ENCODE peak calls at places on chromosome 4, in nine cellular contexts. Q is astrocyte of the cerebellum, X is T-helper 2 cell, A is NAMALWA, R is HCEC 1CT, L is amniotic epithelial cell, I is NCI-H345, C is AG08395, U is AG08396. K is an unnamed sample.

GRCh38 chr4:89534356-89534755 is 226.8 kb upstream of the GPRIN3 start:
- DNase-seq in Q (no peak), X (no peak), A (no peak), R (no peak), L (no peak), I (no peak), C (no peak), U (no peak), K (no peak)

GRCh38 chr4:6359536-6360308 is 90.1 kb downstream of the WFS1 start:
- DNase-seq in Q (no peak), X (no peak), A (no peak), R (no peak), L (no peak), I (no peak), C (no peak), U (no peak), K (no peak)

GRCh38 chr4:166498541-166498940 is 625.5 kb downstream of the TLL1 start:
- DNase-seq in Q (peak; percentile 24), X (no peak), A (no peak), R (no peak), L (peak; percentile 38), I (no peak), C (no peak), U (no peak), K (no peak)

GRCh38 chr4:78954048-78954666 is 14.9 kb upstream of the PAQR3 start:
- DNase-seq in Q (no peak), X (no peak), A (peak; percentile 47), R (no peak), L (no peak), I (peak; percentile 24), C (no peak), U (no peak), K (no peak)

GRCh38 chr4:139555073-139555704 is 830 bp downstream of the SETD7 start:
- DNase-seq in Q (peak; percentile 62), X (peak; percentile 72), A (peak; percentile 93), R (peak; percentile 73), L (peak; percentile 85), I (peak; percentile 82), C (peak; percentile 82), U (peak; percentile 84), K (peak; percentile 68)

GRCh38 chr4:110364911-110365520 is 110.9 kb upstream of the ENPEP start:
- DNase-seq in Q (no peak), X (no peak), A (no peak), R (no peak), L (peak; percentile 3), I (no peak), C (no peak), U (no peak), K (no peak)

GRCh38 chr4:65592089-65592488 is 78.2 kb downstream of the EPHA5 start:
- DNase-seq in Q (no peak), X (no peak), A (no peak), R (no peak), L (no peak), I (no peak), C (no peak), U (no peak), K (no peak)

GRCh38 chr4:44118971-44119680 is 329.5 kb downstream of the KCTD8 start:
- DNase-seq in Q (no peak), X (no peak), A (no peak), R (no peak), L (peak; percentile 58), I (no peak), C (no peak), U (no peak), K (no peak)

GRCh38 chr4:26400140-26400539 is 79.3 kb downstream of the RBPJ start:
- DNase-seq in Q (no peak), X (no peak), A (no peak), R (no peak), L (no peak), I (no peak), C (no peak), U (no peak), K (no peak)

GRCh38 chr4:98994474-98995182 is 893 bp upstream of the METAP1 start:
- DNase-seq in Q (no peak), X (no peak), A (no peak), R (no peak), L (peak; percentile 19), I (no peak), C (no peak), U (peak; percentile 10), K (peak; percentile 16)

GRCh38 chr4:7625073-7625472 is 190.3 kb upstream of the PSAPL1 start:
- DNase-seq in Q (no peak), X (no peak), A (no peak), R (no peak), L (no peak), I (no peak), C (peak; percentile 80), U (peak; percentile 59), K (peak; percentile 27)

GRCh38 chr4:169620846-169621228 is 459 bp downstream of the CLCN3 start:
- DNase-seq in Q (no peak), X (peak; percentile 9), A (peak; percentile 71), R (no peak), L (peak; percentile 29), I (peak; percentile 21), C (no peak), U (no peak), K (no peak)

GRCh38 chr4:73836373-73837269 is at the start of gene CXCL6:
- DNase-seq in Q (no peak), X (no peak), A (no peak), R (peak; percentile 20), L (peak; percentile 61), I (peak; percentile 35), C (peak; percentile 19), U (peak; percentile 23), K (no peak)

GRCh38 chr4:145436793-145437192 is 44.9 kb upstream of the SMAD1 start:
- DNase-seq in Q (no peak), X (no peak), A (no peak), R (no peak), L (no peak), I (no peak), C (no peak), U (no peak), K (no peak)

GRCh38 chr4:78131403-78131802 is 74.3 kb downstream of the FRAS1 start:
- DNase-seq in Q (peak; percentile 6), X (no peak), A (no peak), R (no peak), L (peak; percentile 50), I (no peak), C (peak; percentile 61), U (no peak), K (peak; percentile 56)

GRCh38 chr4:48604527-48604926 is 114.5 kb downstream of the ZAR1 start:
- DNase-seq in Q (no peak), X (no peak), A (no peak), R (no peak), L (no peak), I (no peak), C (no peak), U (no peak), K (no peak)

GRCh38 chr4:118964891-118965411 is 76.3 kb downstream of the SYNPO2 start:
- DNase-seq in Q (no peak), X (no peak), A (no peak), R (peak; percentile 28), L (peak; percentile 98), I (no peak), C (peak; percentile 36), U (no peak), K (no peak)

GRCh38 chr4:141905751-141906150 is 269.4 kb downstream of the IL15 start:
- DNase-seq in Q (peak; percentile 22), X (no peak), A (no peak), R (peak; percentile 68), L (peak; percentile 41), I (no peak), C (peak; percentile 64), U (peak; percentile 46), K (peak; percentile 93)

GRCh38 chr4:20319785-20320184 is 68.1 kb downstream of the SLIT2 start:
- DNase-seq in Q (no peak), X (no peak), A (no peak), R (no peak), L (no peak), I (no peak), C (no peak), U (no peak), K (no peak)

K was measured in GM04503.